ENCODE peak calls at places on chromosomes 3 and 15, in ten cellular contexts. W is stimulated activated effector memory CD8-positive, alpha-beta T cell treated with anti-CD3 and anti-CD28 coated beads, Interleukin-12 subunit alpha, Interleukin-12 subunit beta, amount 100 ng/mL, for 72 hours; N is NAMALWA; B is fibroblast of lung; O is NCI-H1436 treated with DMSO at 0.1 percent for 48 hours; I is NCI-H1092 treated with DMSO at 0.1 percent for 48 hours; U is ELR; G is mammary epithelial cell; M is activated CD4-positive, alpha-beta memory T cell treated with anti-CD3 and anti-CD28 coated beads, Interleukin-2, amount 10 ng/mL, durations not matched to agents 7 days and 5 days; L is hypothalamus. F is an unnamed sample.

GRCh38 chr3:163916596-163917560 is 1161.4 kb downstream of the SI start:
- DNase-seq in M (no peak), W (no peak), I (peak), B (no peak), G (no peak), L (no peak), N (peak), O (no peak), U (peak), F (no peak)

GRCh38 chr3:46692566-46692983 is 904 bp downstream of the ALS2CL start:
- DNase-seq in N (no peak), W (no peak), M (no peak), G (peak), I (no peak), L (no peak), U (peak), O (no peak), B (peak), F (no peak)

GRCh38 chr15:46039703-46040102 is 404.9 kb downstream of the SQOR start:
- DNase-seq in G (no peak), U (no peak), O (no peak), N (no peak), I (no peak), M (no peak), B (no peak), L (no peak), W (no peak), F (no peak)

GRCh38 chr3:17138246-17139039 is 253.7 kb downstream of the PLCL2 start:
- DNase-seq in W (no peak), N (no peak), G (no peak), I (no peak), L (no peak), O (no peak), M (no peak), B (no peak), U (peak), F (no peak)

GRCh38 chr3:17130956-17131355 is 246.2 kb downstream of the PLCL2 start:
- DNase-seq in L (no peak), U (no peak), G (no peak), M (no peak), O (no peak), B (no peak), I (no peak), N (no peak), W (no peak), F (no peak)

GRCh38 chr15:70528270-70528706 is 235.1 kb downstream of the UACA start:
- DNase-seq in I (peak), W (no peak), U (peak), N (peak), M (peak), L (no peak), G (no peak), B (peak), O (no peak), F (no peak)

GRCh38 chr3:41241159-41241558 is 41.9 kb downstream of the CTNNB1 start:
- DNase-seq in N (no peak), O (no peak), U (no peak), L (no peak), M (no peak), I (no peak), B (no peak), G (no peak), W (no peak), F (no peak)

GRCh38 chr3:170076715-170077238 is 39.0 kb downstream of the GPR160 start:
- DNase-seq in N (no peak), W (no peak), M (no peak), U (peak), G (peak), L (no peak), O (no peak), B (peak), I (no peak), F (peak)

F was measured in T1000.